ENCODE peak calls at places on chromosomes 13 and 19, in six cellular contexts. One of them, this sample, is unnamed.

GRCh38 chr13:77061362-77061761 is 34.4 kb upstream of the FBXL3 start:
- DNase-seq in H1: no peak
- DNase-seq in IMR-90: no peak
- DNase-seq in neuronal stem cell: no peak
- DNase-seq in mesenchymal stem cell: no peak
- DNase-seq in trophoblast cell: no peak
- DNase-seq in this sample: no peak

GRCh38 chr13:61162106-61162505 is 253.5 kb downstream of the PCDH20 start:
- DNase-seq in H1: no peak
- DNase-seq in IMR-90: no peak
- DNase-seq in neuronal stem cell: no peak
- DNase-seq in mesenchymal stem cell: no peak
- DNase-seq in trophoblast cell: no peak
- DNase-seq in this sample: no peak

GRCh38 chr19:51372649-51373504 is at the start of gene NKG7:
- DNase-seq in H1: no peak
- DNase-seq in IMR-90: no peak
- DNase-seq in neuronal stem cell: no peak
- DNase-seq in mesenchymal stem cell: no peak
- DNase-seq in trophoblast cell: no peak
- DNase-seq in this sample: no peak

GRCh38 chr19:58399903-58400637 is 4.6 kb downstream of the RNF225 start:
- DNase-seq in H1: no peak
- DNase-seq in IMR-90: no peak
- DNase-seq in neuronal stem cell: no peak
- DNase-seq in mesenchymal stem cell: no peak
- DNase-seq in trophoblast cell: no peak
- DNase-seq in this sample: peak

GRCh38 chr19:46428278-46429141 is at the start of gene PNMA8C:
- DNase-seq in H1: no peak
- DNase-seq in IMR-90: peak
- DNase-seq in neuronal stem cell: peak
- DNase-seq in mesenchymal stem cell: peak
- DNase-seq in trophoblast cell: no peak
- DNase-seq in this sample: peak

GRCh38 chr19:16021796-16022195 is 54.5 kb upstream of the TPM4 start:
- DNase-seq in H1: no peak
- DNase-seq in IMR-90: no peak
- DNase-seq in neuronal stem cell: no peak
- DNase-seq in mesenchymal stem cell: no peak
- DNase-seq in trophoblast cell: no peak
- DNase-seq in this sample: peak

GRCh38 chr13:74158028-74158427 is 23.8 kb upstream of the KLF12 start:
- DNase-seq in H1: no peak
- DNase-seq in IMR-90: peak
- DNase-seq in neuronal stem cell: no peak
- DNase-seq in mesenchymal stem cell: no peak
- DNase-seq in trophoblast cell: no peak
- DNase-seq in this sample: no peak

GRCh38 chr19:19259741-19260140 is 13.4 kb downstream of the TM6SF2 start:
- DNase-seq in H1: no peak
- DNase-seq in IMR-90: peak
- DNase-seq in neuronal stem cell: no peak
- DNase-seq in mesenchymal stem cell: peak
- DNase-seq in trophoblast cell: no peak
- DNase-seq in this sample: peak

GRCh38 chr13:48334534-48335127 is 31.1 kb downstream of the RB1 start:
- DNase-seq in H1: no peak
- DNase-seq in IMR-90: peak
- DNase-seq in neuronal stem cell: no peak
- DNase-seq in mesenchymal stem cell: peak
- DNase-seq in trophoblast cell: no peak
- DNase-seq in this sample: no peak

GRCh38 chr13:28047784-28048388 is 52.5 kb downstream of the FLT3 start:
- DNase-seq in H1: no peak
- DNase-seq in IMR-90: peak
- DNase-seq in neuronal stem cell: no peak
- DNase-seq in mesenchymal stem cell: peak
- DNase-seq in trophoblast cell: no peak
- DNase-seq in this sample: no peak

GRCh38 chr19:34220472-34221063 is 33.8 kb upstream of the GARRE1 start:
- DNase-seq in H1: no peak
- DNase-seq in IMR-90: peak
- DNase-seq in neuronal stem cell: peak
- DNase-seq in mesenchymal stem cell: peak
- DNase-seq in trophoblast cell: peak
- DNase-seq in this sample: peak

GRCh38 chr13:89227356-89227755 is 1556.2 kb downstream of the SLITRK5 start:
- DNase-seq in H1: no peak
- DNase-seq in IMR-90: no peak
- DNase-seq in neuronal stem cell: no peak
- DNase-seq in mesenchymal stem cell: no peak
- DNase-seq in trophoblast cell: no peak
- DNase-seq in this sample: no peak

GRCh38 chr13:64529874-64530485 is 2700.2 kb downstream of the PCDH9 start:
- DNase-seq in H1: peak
- DNase-seq in IMR-90: no peak
- DNase-seq in neuronal stem cell: no peak
- DNase-seq in mesenchymal stem cell: peak
- DNase-seq in trophoblast cell: no peak
- DNase-seq in this sample: peak

GRCh38 chr13:99227331-99227900 is 26.8 kb downstream of the UBAC2 start:
- DNase-seq in H1: no peak
- DNase-seq in IMR-90: no peak
- DNase-seq in neuronal stem cell: no peak
- DNase-seq in mesenchymal stem cell: no peak
- DNase-seq in trophoblast cell: no peak
- DNase-seq in this sample: no peak

GRCh38 chr19:55362174-55362989 is 678 bp downstream of the GARIN5B start:
- DNase-seq in H1: no peak
- DNase-seq in IMR-90: no peak
- DNase-seq in neuronal stem cell: no peak
- DNase-seq in mesenchymal stem cell: no peak
- DNase-seq in trophoblast cell: no peak
- DNase-seq in this sample: no peak

GRCh38 chr19:35088514-35088913 is 27.1 kb upstream of the FXYD3 start:
- DNase-seq in H1: no peak
- DNase-seq in IMR-90: peak
- DNase-seq in neuronal stem cell: no peak
- DNase-seq in mesenchymal stem cell: peak
- DNase-seq in trophoblast cell: peak
- DNase-seq in this sample: no peak

GRCh38 chr13:56110751-56111150 is 1030.0 kb upstream of the PRR20A start:
- DNase-seq in H1: no peak
- DNase-seq in IMR-90: no peak
- DNase-seq in neuronal stem cell: no peak
- DNase-seq in mesenchymal stem cell: no peak
- DNase-seq in trophoblast cell: no peak
- DNase-seq in this sample: no peak

GRCh38 chr13:100214886-100215285 is 126.0 kb downstream of the PCCA start:
- DNase-seq in H1: no peak
- DNase-seq in IMR-90: peak
- DNase-seq in neuronal stem cell: no peak
- DNase-seq in mesenchymal stem cell: peak
- DNase-seq in trophoblast cell: no peak
- DNase-seq in this sample: no peak

GRCh38 chr19:46824887-46825730 is 25.5 kb downstream of the AP2S1 start:
- DNase-seq in H1: no peak
- DNase-seq in IMR-90: no peak
- DNase-seq in neuronal stem cell: no peak
- DNase-seq in mesenchymal stem cell: no peak
- DNase-seq in trophoblast cell: no peak
- DNase-seq in this sample: no peak

GRCh38 chr13:111225184-111225583 is 95.3 kb upstream of the TEX29 start:
- DNase-seq in H1: no peak
- DNase-seq in IMR-90: no peak
- DNase-seq in neuronal stem cell: no peak
- DNase-seq in mesenchymal stem cell: no peak
- DNase-seq in trophoblast cell: no peak
- DNase-seq in this sample: no peak
- H4K91ac ChIP-seq in H1: no peak
- H4K91ac ChIP-seq in IMR-90: no peak
- H4K91ac ChIP-seq in neuronal stem cell: no peak
- H4K91ac ChIP-seq in mesenchymal stem cell: no peak
- H4K91ac ChIP-seq in trophoblast cell: no peak
- H4K91ac ChIP-seq in this sample: no peak

GRCh38 chr19:6071840-6072239 is 38.5 kb downstream of the RFX2 start:
- DNase-seq in H1: no peak
- DNase-seq in IMR-90: no peak
- DNase-seq in neuronal stem cell: no peak
- DNase-seq in mesenchymal stem cell: no peak
- DNase-seq in trophoblast cell: no peak
- DNase-seq in this sample: no peak

GRCh38 chr19:6069268-6069771 is 41.0 kb downstream of the RFX2 start:
- DNase-seq in H1: no peak
- DNase-seq in IMR-90: no peak
- DNase-seq in neuronal stem cell: no peak
- DNase-seq in mesenchymal stem cell: no peak
- DNase-seq in trophoblast cell: no peak
- DNase-seq in this sample: no peak

GRCh38 chr19:6071103-6071485 is 39.2 kb downstream of the RFX2 start:
- DNase-seq in H1: no peak
- DNase-seq in IMR-90: peak
- DNase-seq in neuronal stem cell: no peak
- DNase-seq in mesenchymal stem cell: peak
- DNase-seq in trophoblast cell: peak
- DNase-seq in this sample: no peak

GRCh38 chr19:6068711-6069110 is 41.6 kb downstream of the RFX2 start:
- DNase-seq in H1: no peak
- DNase-seq in IMR-90: no peak
- DNase-seq in neuronal stem cell: no peak
- DNase-seq in mesenchymal stem cell: no peak
- DNase-seq in trophoblast cell: no peak
- DNase-seq in this sample: no peak

DNA sequence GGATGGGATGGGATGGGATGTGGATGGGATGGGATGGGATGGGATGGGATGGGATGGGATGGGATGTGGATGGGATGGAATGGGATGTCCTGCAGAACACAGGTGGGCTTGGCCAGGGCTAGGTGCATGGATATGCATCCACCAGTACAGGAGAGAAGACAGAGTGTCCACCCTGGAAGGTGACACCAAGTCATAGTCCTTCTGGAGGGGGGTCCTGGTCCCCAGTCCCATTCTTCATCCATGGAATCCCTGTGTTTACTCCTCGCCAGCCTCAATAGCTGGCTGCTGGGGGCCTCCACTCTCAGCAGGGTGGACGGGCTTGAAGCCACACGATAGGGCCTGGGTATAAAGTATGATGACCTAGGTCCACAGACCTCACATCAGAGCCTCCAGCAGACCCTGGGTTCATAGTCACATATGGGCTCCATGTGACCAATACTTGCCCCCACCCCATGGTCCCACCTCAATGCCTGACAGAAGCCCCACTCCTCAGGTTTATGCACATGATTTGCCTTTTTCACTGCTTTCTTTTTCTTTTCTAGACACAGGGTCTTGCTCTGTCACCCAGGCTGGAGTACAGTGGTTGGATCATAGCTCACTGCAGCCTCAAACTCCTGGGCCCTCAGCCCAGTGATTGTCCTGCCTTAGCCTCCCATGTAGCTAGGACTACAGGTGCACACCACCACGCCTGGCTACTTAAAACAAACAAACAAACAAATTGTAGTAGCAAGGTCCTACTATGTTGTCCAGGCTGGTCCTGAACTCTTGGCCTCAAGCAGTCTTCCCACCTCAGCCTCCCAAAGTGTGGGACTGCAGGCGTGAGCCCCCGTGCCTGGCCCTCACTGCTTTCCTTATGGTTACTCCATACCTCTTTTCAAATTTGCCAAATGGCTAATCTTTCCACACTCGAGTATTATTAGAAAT is 39.9 kb downstream of the RFX2 start:
- DNase-seq in H1: no peak
- DNase-seq in IMR-90: no peak
- DNase-seq in neuronal stem cell: no peak
- DNase-seq in mesenchymal stem cell: no peak
- DNase-seq in trophoblast cell: no peak
- DNase-seq in this sample: no peak
- H4K91ac ChIP-seq in H1: no peak
- H4K91ac ChIP-seq in IMR-90: peak
- H4K91ac ChIP-seq in neuronal stem cell: no peak
- H4K91ac ChIP-seq in mesenchymal stem cell: no peak
- H4K91ac ChIP-seq in trophoblast cell: no peak
- H4K91ac ChIP-seq in this sample: no peak

GRCh38 chr13:33846306-33847062 is 28.5 kb downstream of the RFC3 start:
- DNase-seq in H1: no peak
- DNase-seq in IMR-90: no peak
- DNase-seq in neuronal stem cell: no peak
- DNase-seq in mesenchymal stem cell: no peak
- DNase-seq in trophoblast cell: no peak
- DNase-seq in this sample: no peak

GRCh38 chr13:33842207-33842606 is 24.3 kb downstream of the RFC3 start:
- DNase-seq in H1: no peak
- DNase-seq in IMR-90: peak
- DNase-seq in neuronal stem cell: no peak
- DNase-seq in mesenchymal stem cell: no peak
- DNase-seq in trophoblast cell: no peak
- DNase-seq in this sample: no peak

GRCh38 chr13:33849211-33849610 is 31.3 kb downstream of the RFC3 start:
- DNase-seq in H1: no peak
- DNase-seq in IMR-90: no peak
- DNase-seq in neuronal stem cell: no peak
- DNase-seq in mesenchymal stem cell: no peak
- DNase-seq in trophoblast cell: no peak
- DNase-seq in this sample: no peak

DNA sequence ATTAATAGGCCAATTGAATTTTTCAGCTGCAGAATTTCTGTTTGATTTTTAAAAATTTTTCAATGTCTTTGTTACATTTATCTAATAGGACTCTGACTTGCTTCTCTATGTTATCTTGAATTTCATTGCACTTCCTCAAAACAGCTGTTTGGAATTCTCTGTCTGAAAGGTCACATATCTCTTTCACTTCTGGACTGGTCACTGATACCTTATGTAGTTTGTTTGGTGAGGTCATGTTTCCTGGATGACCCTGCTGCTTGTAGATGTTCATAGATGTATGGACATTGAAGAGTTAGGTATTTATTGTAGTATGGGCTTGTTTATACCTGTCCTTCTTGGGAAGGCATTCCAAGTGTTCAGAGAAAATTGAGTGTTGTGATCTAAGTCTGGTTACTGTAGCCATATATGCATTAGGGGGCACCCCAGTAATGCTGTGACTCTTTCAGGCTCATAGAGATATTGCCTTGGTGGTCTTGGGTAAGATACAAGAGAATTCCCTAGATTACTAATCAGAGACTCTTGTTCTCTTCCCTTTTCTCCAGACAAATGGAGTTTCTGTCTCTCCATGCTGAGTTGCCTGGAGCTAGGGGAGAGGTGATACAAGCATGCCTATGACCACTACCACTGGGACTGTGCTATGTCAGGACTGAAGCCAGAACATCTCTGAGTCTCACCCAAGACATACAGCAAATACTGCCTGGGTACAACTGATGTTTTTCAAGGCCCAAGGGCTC is 27.8 kb downstream of the RFC3 start:
- DNase-seq in H1: no peak
- DNase-seq in IMR-90: no peak
- DNase-seq in neuronal stem cell: no peak
- DNase-seq in mesenchymal stem cell: no peak
- DNase-seq in trophoblast cell: peak
- DNase-seq in this sample: no peak
- H4K91ac ChIP-seq in H1: no peak
- H4K91ac ChIP-seq in IMR-90: no peak
- H4K91ac ChIP-seq in neuronal stem cell: no peak
- H4K91ac ChIP-seq in mesenchymal stem cell: no peak
- H4K91ac ChIP-seq in trophoblast cell: no peak
- H4K91ac ChIP-seq in this sample: no peak

GRCh38 chr13:41654800-41655199 is 197.4 kb downstream of the RGCC start:
- DNase-seq in H1: no peak
- DNase-seq in IMR-90: no peak
- DNase-seq in neuronal stem cell: no peak
- DNase-seq in mesenchymal stem cell: no peak
- DNase-seq in trophoblast cell: no peak
- DNase-seq in this sample: no peak
- H4K91ac ChIP-seq in H1: no peak
- H4K91ac ChIP-seq in IMR-90: peak
- H4K91ac ChIP-seq in neuronal stem cell: no peak
- H4K91ac ChIP-seq in mesenchymal stem cell: no peak
- H4K91ac ChIP-seq in trophoblast cell: no peak
- H4K91ac ChIP-seq in this sample: no peak